ENCODE peak calls at places on chromosomes 4 and X, in nine cellular contexts. L is A549, K is fibroblast of pulmonary artery, D is kidney, X is upper lobe of right lung, O is right lobe of liver, R is left ventricle myocardium inferior, B is neural progenitor cell, P is AG04450. V is an unnamed sample.

GRCh38 chr4:159639924-159640323 is 537.0 kb downstream of the RAPGEF2 start:
- DNase-seq in O (no peak), L (no peak), B (no peak), K (no peak), X (no peak), D (no peak), R (no peak), P (no peak), V (peak)

GRCh38 chr4:142091085-142091513 is 454.7 kb downstream of the IL15 start:
- DNase-seq in D (no peak), O (no peak), B (no peak), R (no peak), K (peak), L (peak), X (no peak), P (peak), V (peak)

GRCh38 chr4:140612356-140612755 is 43.6 kb upstream of the UCP1 start:
- DNase-seq in R (no peak), B (no peak), D (no peak), K (no peak), O (no peak), X (no peak), P (no peak), L (no peak), V (no peak)

GRCh38 chrX:7334253-7334935 is 186.4 kb upstream of the PUDP start:
- DNase-seq in L (no peak), D (no peak), X (no peak), K (peak), B (no peak), O (no peak), R (no peak), P (peak), V (peak)

GRCh38 chr4:86098691-86099090 is 261.2 kb downstream of the MAPK10 start:
- DNase-seq in O (no peak), K (no peak), X (no peak), D (no peak), B (no peak), R (no peak), L (no peak), P (no peak), V (no peak)

GRCh38 chr4:168981460-168981859 is 28.6 kb downstream of the CBR4 start:
- DNase-seq in L (no peak), B (no peak), O (no peak), R (no peak), D (no peak), K (peak), P (no peak), X (no peak), V (no peak)

GRCh38 chr4:65241257-65241997 is 428.9 kb downstream of the EPHA5 start:
- DNase-seq in R (no peak), K (no peak), O (no peak), L (no peak), B (no peak), X (no peak), D (peak), P (no peak), V (no peak)

GRCh38 chr4:135418353-135418752 is 1216.8 kb upstream of the PABPC4L start:
- DNase-seq in X (no peak), B (peak), O (no peak), K (peak), L (peak), R (no peak), P (no peak), D (no peak), V (no peak)

GRCh38 chr4:121653214-121653613 is 43.6 kb downstream of the ANXA5 start:
- DNase-seq in D (no peak), X (no peak), R (no peak), B (no peak), P (no peak), L (no peak), K (no peak), O (no peak), V (no peak)

GRCh38 chr4:141890279-141890678 is 253.9 kb downstream of the IL15 start:
- DNase-seq in D (no peak), X (no peak), K (peak), P (no peak), R (no peak), L (no peak), B (no peak), O (no peak), V (no peak)

GRCh38 chrX:70253377-70254062 is 6.5 kb downstream of the P2RY4 start:
- DNase-seq in X (no peak), B (no peak), K (no peak), O (no peak), R (no peak), P (no peak), D (no peak), L (no peak), V (no peak)

GRCh38 chr4:2102045-2102883 is 43.1 kb downstream of the NAT8L start:
- DNase-seq in B (no peak), K (no peak), P (no peak), R (no peak), X (no peak), D (no peak), L (no peak), O (no peak), V (no peak)

GRCh38 chrX:17706676-17707075 is 30.6 kb upstream of the SCML1 start:
- DNase-seq in B (no peak), P (peak), K (peak), L (peak), O (no peak), D (no peak), X (no peak), R (no peak), V (no peak)

GRCh38 chr4:16544251-16544721 is 318.0 kb upstream of the TAPT1 start:
- DNase-seq in X (peak), B (no peak), P (peak), L (no peak), D (peak), R (peak), O (no peak), K (peak), V (no peak)

GRCh38 chr4:40194602-40195161 is 2.1 kb upstream of the RHOH start:
- DNase-seq in B (no peak), P (peak), L (no peak), O (no peak), D (no peak), R (no peak), K (no peak), X (no peak), V (no peak)

GRCh38 chrX:64536740-64537139 is 141.5 kb upstream of the MTMR8 start:
- DNase-seq in O (no peak), B (no peak), D (no peak), K (no peak), P (no peak), R (no peak), L (no peak), X (no peak), V (no peak)

GRCh38 chrX:34656842-34657780 is at the start of gene TMEM47:
- DNase-seq in R (peak), D (peak), K (peak), X (peak), B (peak), P (peak), L (peak), O (peak), V (no peak)

GRCh38 chrX:29666361-29666760 is 549.0 kb upstream of the MAGEB2 start:
- DNase-seq in P (no peak), B (no peak), O (no peak), R (no peak), K (no peak), D (no peak), X (no peak), L (no peak), V (peak)

GRCh38 chr4:178037459-178038214 is 595.4 kb upstream of the AGA start:
- DNase-seq in B (no peak), P (no peak), O (no peak), D (no peak), K (no peak), L (no peak), X (no peak), R (no peak), V (no peak)

GRCh38 chr4:108072300-108072699 is 82.6 kb downstream of the HADH start:
- DNase-seq in P (no peak), K (no peak), X (no peak), L (no peak), B (no peak), R (no peak), D (no peak), O (no peak), V (no peak)

DNA sequence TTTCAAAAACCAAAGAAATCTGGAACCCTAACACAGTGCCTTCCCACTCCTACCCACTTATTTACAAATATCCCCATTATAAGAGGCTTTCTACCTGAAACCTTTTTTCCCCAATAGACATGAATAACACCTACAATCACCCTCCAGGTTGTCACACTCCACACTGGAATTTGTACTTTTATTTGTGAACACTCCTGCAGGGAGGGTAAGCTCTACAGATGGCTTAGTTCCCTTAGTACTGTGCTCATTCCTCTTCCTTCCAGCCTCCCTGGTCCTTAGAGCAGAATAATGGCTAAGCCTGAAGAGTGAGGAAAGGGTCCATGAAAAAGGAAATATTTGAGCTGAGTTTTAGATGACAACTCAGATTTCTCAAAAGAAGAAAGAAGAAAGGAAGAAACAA is 22.2 kb upstream of the SULT1E1 start:
- DNase-seq in L (no peak), P (no peak), K (no peak), R (no peak), O (no peak), D (no peak), B (no peak), X (no peak), V (no peak)
- TF ChIP-seq CTCF in L (no peak), P (no peak), K (no peak), R (no peak), O (no peak), D (no peak), B (no peak), X (no peak), V (no peak)

DNA sequence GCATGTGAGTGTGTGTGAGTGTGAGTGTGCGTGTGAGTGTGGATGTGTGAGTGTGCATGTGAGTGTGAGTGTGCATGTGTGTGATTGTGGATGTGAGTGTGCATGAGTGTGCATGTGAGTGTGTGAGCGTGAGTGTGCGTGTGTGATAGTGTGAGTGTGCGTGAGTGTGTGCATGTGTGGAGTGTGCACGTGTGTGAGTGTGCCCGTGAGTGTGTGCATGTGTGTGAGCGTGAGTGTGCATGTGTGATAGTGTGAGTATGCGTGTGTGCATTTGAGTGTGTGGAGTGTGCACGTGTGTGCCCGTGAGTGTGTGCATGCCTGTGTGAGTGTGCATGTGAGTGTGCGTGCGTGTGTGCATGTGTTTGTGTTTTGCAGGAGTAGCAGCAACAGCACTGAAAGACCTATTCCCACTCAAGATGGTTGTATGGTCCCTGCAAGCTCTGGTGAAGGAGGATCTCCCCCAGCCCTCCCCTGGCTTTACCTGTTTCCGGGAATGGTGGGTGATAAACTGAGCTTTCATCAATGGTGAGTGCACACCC is 30.7 kb upstream of the HELT start:
- DNase-seq in K (no peak), B (no peak), P (no peak), O (no peak), D (no peak), L (no peak), R (no peak), X (no peak), V (no peak)
- H3K4me3 ChIP-seq in K (no peak), B (no peak), P (no peak), O (no peak), D (no peak), L (no peak), R (no peak), X (no peak), V (no peak)

GRCh38 chr4:163251204-163251603 is 81.2 kb downstream of the NPY1R start:
- DNase-seq in X (no peak), O (no peak), R (no peak), L (peak), D (no peak), P (no peak), B (peak), K (no peak), V (no peak)
- TF ChIP-seq CTCF in X (no peak), O (no peak), R (no peak), L (no peak), D (no peak), P (no peak), B (peak), K (peak), V (no peak)

DNA sequence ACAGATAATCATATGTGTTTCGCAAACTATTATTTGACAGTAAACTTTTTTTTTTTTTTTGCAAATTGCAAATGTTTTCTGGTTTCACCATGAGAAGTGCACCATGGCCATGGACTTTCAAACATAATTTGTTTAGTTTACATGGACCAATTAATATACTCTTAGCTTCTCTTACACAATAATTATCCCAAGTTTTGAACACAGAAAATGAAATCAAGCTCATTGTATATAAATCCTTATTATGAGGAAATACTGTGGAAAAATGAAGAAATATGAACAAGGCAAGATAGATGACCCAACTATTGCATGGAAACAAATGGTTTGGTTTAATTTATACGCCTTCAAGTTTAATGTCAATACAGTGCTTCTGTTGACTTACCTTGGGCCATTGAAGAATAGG is 3.9 kb downstream of the FGF5 start:
- DNase-seq in D (no peak), K (no peak), B (no peak), O (no peak), P (no peak), L (no peak), R (no peak), X (no peak), V (no peak)
- H3K4me3 ChIP-seq in D (no peak), K (no peak), B (no peak), O (no peak), P (peak), L (no peak), R (no peak), X (no peak), V (no peak)

GRCh38 chr4:184972996-184973395 is 45.3 kb upstream of the HELT start:
- DNase-seq in K (no peak), X (no peak), L (no peak), R (no peak), D (no peak), B (no peak), P (no peak), O (no peak), V (no peak)

GRCh38 chr4:184968784-184969201 is 49.5 kb upstream of the HELT start:
- DNase-seq in O (peak), X (peak), K (no peak), P (no peak), B (no peak), D (peak), R (peak), L (no peak), V (no peak)

GRCh38 chr4:184969610-184970009 is 48.7 kb upstream of the HELT start:
- DNase-seq in L (no peak), O (no peak), B (no peak), P (no peak), R (no peak), K (no peak), X (no peak), D (no peak), V (no peak)
- TF ChIP-seq CTCF in L (no peak), O (no peak), B (no peak), P (no peak), R (no peak), K (no peak), X (no peak), D (no peak), V (no peak)

GRCh38 chr4:184470785-184471110 is 3.6 kb downstream of the IRF2 start:
- DNase-seq in D (no peak), R (no peak), X (no peak), B (no peak), P (no peak), L (no peak), K (no peak), O (no peak), V (no peak)
- H3K4me3 ChIP-seq in D (no peak), R (no peak), X (no peak), B (no peak), P (no peak), L (no peak), K (no peak), O (no peak), V (no peak)

GRCh38 chr4:43776371-43776770 is 672.2 kb downstream of the KCTD8 start:
- DNase-seq in B (no peak), X (no peak), R (no peak), O (no peak), K (peak), L (no peak), D (no peak), P (no peak), V (no peak)
- TF ChIP-seq CTCF in B (peak), X (no peak), R (peak), O (peak), K (peak), L (peak), D (no peak), P (peak), V (no peak)

GRCh38 chrX:102546818-102547493 is 30.4 kb upstream of the TMSB15A start:
- DNase-seq in B (peak), D (no peak), R (no peak), P (no peak), O (no peak), L (no peak), K (no peak), X (no peak), V (no peak)
- H3K4me3 ChIP-seq in B (no peak), D (no peak), R (peak), P (peak), O (no peak), L (no peak), K (peak), X (no peak), V (peak)

GRCh38 chr4:148415500-148415899 is 26.7 kb downstream of the NR3C2 start:
- DNase-seq in O (no peak), L (peak), R (no peak), X (no peak), D (no peak), P (no peak), B (peak), K (peak), V (no peak)
- TF ChIP-seq CTCF in O (peak), L (no peak), R (peak), X (no peak), D (no peak), P (no peak), B (peak), K (no peak), V (peak)

V was measured in astrocyte of the cerebellum.